ENCODE peak calls at places on chromosome 18, in seven cellular contexts. G, S, O, P, U, T and Z are unnamed samples.
A peak's percentile ranks its signal among the peaks of the same experiment; 100 is the strongest.

GRCh38 chr18:12598181-12598921 is 59.6 kb downstream of the SPIRE1 start:
- DNase-seq in G (no peak), S (peak; percentile 40), O (peak; percentile 49), P (peak; percentile 74), U (no peak), T (no peak), Z (no peak)

GRCh38 chr18:37407571-37407970 is 158.0 kb downstream of the CELF4 start:
- DNase-seq in G (no peak), S (no peak), O (no peak), P (no peak), U (no peak), T (no peak), Z (no peak)

GRCh38 chr18:47883771-47884413 is 46.6 kb downstream of the SMAD2 start:
- DNase-seq in G (no peak), S (peak; percentile 79), O (peak; percentile 47), P (peak; percentile 86), U (no peak), T (peak; percentile 37), Z (peak; percentile 36)

GRCh38 chr18:58609536-58609993 is 19.3 kb downstream of the ALPK2 start:
- DNase-seq in G (no peak), S (no peak), O (no peak), P (no peak), U (no peak), T (no peak), Z (no peak)

GRCh38 chr18:63346031-63346430 is 21.0 kb downstream of the KDSR start:
- DNase-seq in G (no peak), S (no peak), O (no peak), P (peak; percentile 10), U (no peak), T (no peak), Z (no peak)

GRCh38 chr18:44804033-44804432 is 123.3 kb downstream of the SETBP1 start:
- DNase-seq in G (no peak), S (no peak), O (no peak), P (no peak), U (no peak), T (no peak), Z (no peak)

GRCh38 chr18:79851981-79852380 is 54.2 kb downstream of the KCNG2 start:
- DNase-seq in G (no peak), S (no peak), O (no peak), P (no peak), U (no peak), T (no peak), Z (no peak)

GRCh38 chr18:47754311-47755101 is 176.0 kb downstream of the SMAD2 start:
- DNase-seq in G (peak; percentile 91), S (no peak), O (no peak), P (peak; percentile 25), U (no peak), T (no peak), Z (no peak)

GRCh38 chr18:36381075-36381474 is 83.6 kb downstream of the FHOD3 start:
- DNase-seq in G (no peak), S (no peak), O (no peak), P (no peak), U (no peak), T (no peak), Z (no peak)

GRCh38 chr18:3710712-3711269 is 260.8 kb downstream of the TGIF1 start:
- DNase-seq in G (no peak), S (no peak), O (peak; percentile 72), P (peak; percentile 48), U (no peak), T (no peak), Z (no peak)

GRCh38 chr18:3790702-3791101 is 340.7 kb downstream of the TGIF1 start:
- DNase-seq in G (no peak), S (no peak), O (peak; percentile 67), P (no peak), U (no peak), T (no peak), Z (no peak)

GRCh38 chr18:48988508-48989303 is 37.9 kb upstream of the SMAD7 start:
- DNase-seq in G (no peak), S (no peak), O (no peak), P (no peak), U (no peak), T (no peak), Z (no peak)

GRCh38 chr18:3578621-3579020 is 128.6 kb downstream of the TGIF1 start:
- DNase-seq in G (no peak), S (no peak), O (no peak), P (no peak), U (no peak), T (no peak), Z (no peak)

GRCh38 chr18:2848879-2849254 is 2.1 kb downstream of the EMILIN2 start:
- DNase-seq in G (no peak), S (no peak), O (no peak), P (no peak), U (no peak), T (no peak), Z (no peak)

GRCh38 chr18:55318864-55319516 is 269.0 kb downstream of the TCF4 start:
- DNase-seq in G (no peak), S (peak; percentile 88), O (peak; percentile 8), P (peak; percentile 52), U (no peak), T (no peak), Z (no peak)